ENCODE peak calls at places on chromosome 7, in nine cellular contexts. H is left ventricle myocardium superior, X is suprapubic skin, Z is astrocyte of the spinal cord, P is ecto neural progenitor cell, M is NCI-H1436, N is GM23248, W is NCI-H2171 treated with DMSO at 0.1 percent for 48 hours, D is BJ. G is an unnamed sample.

GRCh38 chr7:1534330-1535099 is 4.0 kb downstream of the MAFK start:
- DNase-seq in X (no peak), D (no peak), H (no peak), M (no peak), Z (no peak), P (no peak), W (no peak), N (no peak), G (no peak)

GRCh38 chr7:130896051-130896881 is 162.3 kb upstream of the KLF14 start:
- DNase-seq in N (peak), D (no peak), H (no peak), M (no peak), X (no peak), W (peak), P (no peak), Z (no peak), G (no peak)

GRCh38 chr7:100489824-100490223 is 6.1 kb downstream of the NYAP1 start:
- DNase-seq in Z (peak), P (peak), N (peak), D (peak), X (no peak), H (no peak), W (peak), M (peak), G (peak)

GRCh38 chr7:141699860-141700259 is 2.1 kb downstream of the DENND11 start:
- DNase-seq in N (no peak), Z (no peak), X (no peak), H (no peak), D (no peak), M (no peak), W (no peak), P (no peak), G (no peak)

GRCh38 chr7:30923009-30923773 is 11.5 kb downstream of the AQP1 start:
- DNase-seq in W (no peak), H (peak), M (no peak), P (peak), N (no peak), Z (no peak), D (no peak), X (peak), G (no peak)

GRCh38 chr7:29471444-29472138 is 92.0 kb upstream of the PRR15 start:
- DNase-seq in H (no peak), M (no peak), D (no peak), W (peak), X (no peak), P (no peak), N (no peak), Z (no peak), G (peak)

GRCh38 chr7:128895320-128895719 is 15.2 kb downstream of the KCP start:
- DNase-seq in X (no peak), P (no peak), N (no peak), Z (no peak), W (no peak), D (no peak), H (no peak), M (no peak), G (no peak)

GRCh38 chr7:129829677-129830631 is 122.8 kb downstream of the UBE2H start:
- DNase-seq in X (peak), W (peak), N (peak), D (no peak), H (peak), P (peak), M (peak), Z (peak), G (peak)

GRCh38 chr7:138981332-138982203 is at the start of gene KIAA1549:
- DNase-seq in P (peak), W (peak), D (no peak), N (peak), Z (peak), M (peak), H (peak), X (no peak), G (no peak)

GRCh38 chr7:18647602-18648001 is 152.1 kb downstream of the HDAC9 start:
- DNase-seq in W (no peak), H (no peak), P (no peak), X (no peak), Z (no peak), M (no peak), N (no peak), D (no peak), G (no peak)

GRCh38 chr7:79176859-79177477 is 276.5 kb downstream of the MAGI2 start:
- DNase-seq in W (peak), N (peak), H (no peak), Z (peak), D (no peak), M (peak), P (no peak), X (no peak), G (no peak)

G was measured in DMS 273 treated with DMSO at 0.1 percent for 48 hours.